ENCODE peak calls at places on chromosomes 6 and 20, in eight cellular contexts. O is ACHN; C is germinal center; N is left ventricle myocardium inferior; W is iPS DF 19.7; U is CD4-positive, CD25-positive, alpha-beta regulatory T cell; F is AG04450; A is activated naive CD4-positive, alpha-beta T cell. H is an unnamed sample.

GRCh38 chr6:2225422-2226392 is 19.7 kb downstream of the GMDS start:
- DNase-seq in O (no peak), C (no peak), N (no peak), W (no peak), U (no peak), F (no peak), A (no peak), H (no peak)

GRCh38 chr6:155710704-155711103 is 255.1 kb upstream of the NOX3 start:
- DNase-seq in O (no peak), C (no peak), N (no peak), W (no peak), U (no peak), F (no peak), A (no peak), H (no peak)

GRCh38 chr20:34142121-34142520 is 30.1 kb upstream of the EIF2S2 start:
- DNase-seq in O (no peak), C (no peak), N (no peak), W (no peak), U (no peak), F (no peak), A (no peak), H (no peak)

GRCh38 chr6:31741815-31742214 is 2.0 kb downstream of the MSH5 start:
- DNase-seq in O (no peak), C (no peak), N (no peak), W (no peak), U (no peak), F (no peak), A (no peak), H (no peak)

GRCh38 chr20:10639051-10639761 is 34.6 kb downstream of the JAG1 start:
- DNase-seq in O (no peak), C (no peak), N (no peak), W (no peak), U (no peak), F (no peak), A (no peak), H (no peak)

GRCh38 chr20:49179368-49180277 is 8.5 kb downstream of the STAU1 start:
- DNase-seq in O (no peak), C (no peak), N (no peak), W (no peak), U (no peak), F (no peak), A (no peak), H (no peak)

GRCh38 chr6:146984251-146984924 is 219.8 kb upstream of the STXBP5 start:
- DNase-seq in O (no peak), C (no peak), N (no peak), W (no peak), U (no peak), F (no peak), A (no peak), H (no peak)

GRCh38 chr6:156686940-156687874 is 90.0 kb upstream of the ARID1B start:
- DNase-seq in O (peak), C (peak), N (peak), W (no peak), U (peak), F (peak), A (peak), H (peak)

GRCh38 chr6:15001511-15001910 is 244.4 kb upstream of the JARID2 start:
- DNase-seq in O (no peak), C (no peak), N (no peak), W (no peak), U (no peak), F (no peak), A (no peak), H (no peak)

GRCh38 chr20:49203011-49203410 is 14.9 kb upstream of the STAU1 start:
- DNase-seq in O (no peak), C (no peak), N (no peak), W (no peak), U (no peak), F (no peak), A (no peak), H (no peak)

H was measured in foreskin fibroblast.